ENCODE peak calls at places on chromosomes 2 and 18, in eight cellular contexts. G is brain microvascular endothelial cell, Q is H7, B is HCT116, F is GM12865, H is esophagus squamous epithelium, V is vagina, Z is A673. N is an unnamed sample.

GRCh38 chr2:95292623-95293260 is 4.4 kb upstream of the KCNIP3 start:
- DNase-seq in G (no peak), Q (no peak), B (no peak), F (no peak), H (no peak), V (no peak), Z (no peak), N (no peak)

GRCh38 chr2:45072862-45073237 is 63.6 kb upstream of the SIX2 start:
- DNase-seq in G (no peak), Q (peak), B (no peak), F (no peak), H (no peak), V (no peak), Z (no peak), N (no peak)

GRCh38 chr2:119311831-119312230 is 54.8 kb downstream of the C2orf76 start:
- DNase-seq in G (no peak), Q (no peak), B (no peak), F (no peak), H (no peak), V (no peak), Z (no peak), N (no peak)

GRCh38 chr18:74373428-74373827 is 57.8 kb downstream of the C18orf63 start:
- DNase-seq in G (no peak), Q (no peak), B (no peak), F (no peak), H (no peak), V (no peak), Z (no peak), N (no peak)

GRCh38 chr2:210261996-210262510 is 36.8 kb upstream of the ACADL start:
- DNase-seq in G (no peak), Q (no peak), B (no peak), F (no peak), H (no peak), V (no peak), Z (no peak), N (no peak)

GRCh38 chr2:29317801-29318485 is 202.7 kb downstream of the CLIP4 start:
- DNase-seq in G (no peak), Q (no peak), B (no peak), F (no peak), H (no peak), V (no peak), Z (no peak), N (no peak)

GRCh38 chr2:113114224-113114945 is 13.0 kb upstream of the IL1RN start:
- DNase-seq in G (no peak), Q (no peak), B (no peak), F (no peak), H (no peak), V (no peak), Z (no peak), N (no peak)

GRCh38 chr18:51133580-51134160 is 63.8 kb downstream of the MEX3C start:
- DNase-seq in G (no peak), Q (no peak), B (no peak), F (no peak), H (no peak), V (no peak), Z (no peak), N (peak)

GRCh38 chr2:157782057-157782845 is 93.9 kb downstream of the ACVR1 start:
- DNase-seq in G (peak), Q (no peak), B (no peak), F (no peak), H (no peak), V (no peak), Z (peak), N (peak)

GRCh38 chr2:71467180-71467815 is 13.9 kb downstream of the DYSF start:
- DNase-seq in G (no peak), Q (no peak), B (no peak), F (no peak), H (no peak), V (no peak), Z (no peak), N (no peak)

GRCh38 chr18:9058426-9058825 is 44.1 kb upstream of the NDUFV2 start:
- DNase-seq in G (no peak), Q (no peak), B (no peak), F (no peak), H (no peak), V (no peak), Z (no peak), N (peak)

GRCh38 chr2:112648081-112648480 is 2.3 kb downstream of the SLC20A1 start:
- DNase-seq in G (no peak), Q (no peak), B (no peak), F (no peak), H (no peak), V (no peak), Z (peak), N (no peak)

GRCh38 chr18:63309422-63309821 is 10.1 kb downstream of the BCL2 start:
- DNase-seq in G (no peak), Q (no peak), B (no peak), F (no peak), H (no peak), V (no peak), Z (no peak), N (no peak)

GRCh38 chr2:159573294-159573693 is 43.1 kb downstream of the BAZ2B start:
- DNase-seq in G (no peak), Q (no peak), B (no peak), F (no peak), H (no peak), V (no peak), Z (no peak), N (no peak)

GRCh38 chr2:84958135-84959044 is 12.6 kb upstream of the KCMF1 start:
- DNase-seq in G (peak), Q (peak), B (peak), F (peak), H (no peak), V (no peak), Z (no peak), N (peak)

GRCh38 chr18:79922971-79923411 is 28.5 kb downstream of the SLC66A2 start:
- DNase-seq in G (no peak), Q (no peak), B (no peak), F (no peak), H (no peak), V (no peak), Z (no peak), N (no peak)

GRCh38 chr2:186129767-186130581 is 356.1 kb upstream of the ZC3H15 start:
- DNase-seq in G (peak), Q (no peak), B (peak), F (no peak), H (no peak), V (no peak), Z (no peak), N (peak)

GRCh38 chr2:156456616-156457015 is 20.4 kb downstream of the GPD2 start:
- DNase-seq in G (no peak), Q (no peak), B (no peak), F (peak), H (no peak), V (no peak), Z (no peak), N (no peak)

GRCh38 chr2:20620271-20620681 is 30.6 kb downstream of the HS1BP3 start:
- DNase-seq in G (no peak), Q (no peak), B (no peak), F (no peak), H (no peak), V (no peak), Z (no peak), N (no peak)

GRCh38 chr2:30288576-30288975 is 57.2 kb downstream of the LBH start:
- DNase-seq in G (no peak), Q (no peak), B (no peak), F (no peak), H (no peak), V (no peak), Z (no peak), N (no peak)

GRCh38 chr2:120765911-120766757 is 30.5 kb downstream of the GLI2 start:
- DNase-seq in G (peak), Q (peak), B (no peak), F (no peak), H (no peak), V (peak), Z (no peak), N (peak)

GRCh38 chr2:143901185-143901842 is 618.6 kb downstream of the ZEB2 start:
- DNase-seq in G (peak), Q (no peak), B (peak), F (peak), H (no peak), V (no peak), Z (peak), N (peak)

GRCh38 chr2:68764781-68765385 is 30.3 kb downstream of the ARHGAP25 start:
- DNase-seq in G (no peak), Q (no peak), B (no peak), F (no peak), H (no peak), V (no peak), Z (no peak), N (no peak)

GRCh38 chr2:38224181-38224580 is 148.2 kb upstream of the CYP1B1 start:
- DNase-seq in G (no peak), Q (no peak), B (no peak), F (no peak), H (no peak), V (no peak), Z (no peak), N (no peak)

GRCh38 chr2:179272406-179273192 is 8.0 kb upstream of the SESTD1 start:
- DNase-seq in G (no peak), Q (no peak), B (no peak), F (no peak), H (no peak), V (no peak), Z (no peak), N (peak)

GRCh38 chr18:26655614-26656400 is 107.5 kb upstream of the KCTD1 start:
- DNase-seq in G (peak), Q (peak), B (no peak), F (no peak), H (no peak), V (no peak), Z (peak), N (peak)

GRCh38 chr2:20839052-20839451 is 16.2 kb upstream of the LDAH start:
- DNase-seq in G (no peak), Q (no peak), B (no peak), F (no peak), H (no peak), V (no peak), Z (no peak), N (no peak)

DNA sequence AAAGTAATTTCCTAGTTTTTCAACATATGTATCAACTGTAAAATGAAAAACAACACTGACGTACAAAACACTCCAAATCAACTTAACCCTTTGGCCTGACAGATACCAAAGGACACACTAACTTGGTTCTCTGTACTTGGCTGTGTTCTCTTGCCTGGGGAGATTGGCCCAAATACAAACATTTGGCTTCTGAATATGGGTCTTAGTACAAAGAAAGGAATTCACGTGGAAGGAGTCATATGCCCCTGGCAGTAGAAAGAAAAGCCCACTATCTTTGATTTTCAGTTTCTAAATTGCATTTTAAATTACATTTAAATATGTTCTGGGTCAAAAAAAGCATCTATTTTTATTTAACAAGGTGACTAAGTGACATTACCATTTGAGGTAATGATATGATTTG is 153.4 kb upstream of the CCDC195 start:
- DNase-seq in G (peak), Q (no peak), B (no peak), F (no peak), H (no peak), V (no peak), Z (no peak), N (peak)
- H3K4me3 ChIP-seq in G (no peak), Q (no peak), B (no peak), F (no peak), H (no peak), V (no peak), Z (no peak), N (no peak)

GRCh38 chr18:4454548-4455112 is 477 bp downstream of the DLGAP1 start:
- DNase-seq in G (no peak), Q (peak), B (no peak), F (no peak), H (no peak), V (no peak), Z (no peak), N (no peak)
- H3K4me3 ChIP-seq in G (peak), Q (peak), B (no peak), F (peak), H (peak), V (peak), Z (peak), N (no peak)

GRCh38 chr2:235007664-235008457 is 56.0 kb downstream of the SH3BP4 start:
- DNase-seq in G (no peak), Q (no peak), B (no peak), F (no peak), H (no peak), V (no peak), Z (no peak), N (no peak)
- H3K4me3 ChIP-seq in G (no peak), Q (no peak), B (peak), F (no peak), H (no peak), V (no peak), Z (no peak), N (no peak)

GRCh38 chr2:238238311-238238765 is 1.5 kb downstream of the HES6 start:
- DNase-seq in G (no peak), Q (peak), B (no peak), F (no peak), H (no peak), V (no peak), Z (no peak), N (no peak)

GRCh38 chr2:238239552-238239871 is 326 bp downstream of the HES6 start:
- DNase-seq in G (no peak), Q (no peak), B (no peak), F (peak), H (no peak), V (no peak), Z (peak), N (no peak)

GRCh38 chr2:238237441-238237840 is 2.4 kb downstream of the HES6 start:
- DNase-seq in G (no peak), Q (no peak), B (no peak), F (no peak), H (no peak), V (no peak), Z (no peak), N (no peak)

GRCh38 chr2:238239872-238240760 is at the start of gene HES6:
- DNase-seq in G (peak), Q (peak), B (peak), F (peak), H (peak), V (no peak), Z (peak), N (peak)

GRCh38 chr2:238238766-238239551 is 879 bp downstream of the HES6 start:
- DNase-seq in G (no peak), Q (peak), B (no peak), F (no peak), H (no peak), V (no peak), Z (peak), N (no peak)
- H3K4me3 ChIP-seq in G (no peak), Q (peak), B (peak), F (no peak), H (peak), V (peak), Z (peak), N (no peak)